ENCODE peak calls at places on chromosomes 5 and 9, in eight cellular contexts. One of them, this sample, is unnamed. For H3K4me1, the result is how much of the 10 kb centered on the place peaks cover.

GRCh38 chr9:103700558-103700957 is 393.6 kb upstream of the SMC2 start:
- DNase-seq in ovary: no peak
- DNase-seq in esophagus squamous epithelium: no peak
- DNase-seq in lower lobe of right lung: no peak
- DNase-seq in IMR-90: no peak
- DNase-seq in right cardiac atrium: no peak
- DNase-seq in sigmoid colon: no peak
- DNase-seq in right atrium auricular region: no peak
- DNase-seq in this sample: no peak

GRCh38 chr5:37552770-37553719 is 173.9 kb downstream of the WDR70 start:
- DNase-seq in ovary: no peak
- DNase-seq in esophagus squamous epithelium: no peak
- DNase-seq in lower lobe of right lung: no peak
- DNase-seq in IMR-90: peak
- DNase-seq in right cardiac atrium: no peak
- DNase-seq in sigmoid colon: no peak
- DNase-seq in right atrium auricular region: no peak
- DNase-seq in this sample: no peak

GRCh38 chr9:95283678-95284077 is 33.8 kb downstream of the FANCC start:
- DNase-seq in ovary: no peak
- DNase-seq in esophagus squamous epithelium: no peak
- DNase-seq in lower lobe of right lung: no peak
- DNase-seq in IMR-90: no peak
- DNase-seq in right cardiac atrium: no peak
- DNase-seq in sigmoid colon: no peak
- DNase-seq in right atrium auricular region: no peak
- DNase-seq in this sample: no peak

GRCh38 chr9:72042928-72043327 is 17.5 kb downstream of the C9orf57 start:
- DNase-seq in ovary: no peak
- DNase-seq in esophagus squamous epithelium: no peak
- DNase-seq in lower lobe of right lung: no peak
- DNase-seq in IMR-90: no peak
- DNase-seq in right cardiac atrium: no peak
- DNase-seq in sigmoid colon: no peak
- DNase-seq in right atrium auricular region: no peak
- DNase-seq in this sample: no peak

GRCh38 chr5:41695920-41696582 is 174.2 kb downstream of the OXCT1 start:
- DNase-seq in ovary: no peak
- DNase-seq in esophagus squamous epithelium: no peak
- DNase-seq in lower lobe of right lung: no peak
- DNase-seq in IMR-90: no peak
- DNase-seq in right cardiac atrium: no peak
- DNase-seq in sigmoid colon: no peak
- DNase-seq in right atrium auricular region: no peak
- DNase-seq in this sample: no peak

GRCh38 chr9:103245369-103245768 is 250.2 kb downstream of the CYLC2 start:
- DNase-seq in ovary: no peak
- DNase-seq in esophagus squamous epithelium: no peak
- DNase-seq in lower lobe of right lung: no peak
- DNase-seq in IMR-90: no peak
- DNase-seq in right cardiac atrium: no peak
- DNase-seq in sigmoid colon: no peak
- DNase-seq in right atrium auricular region: no peak
- DNase-seq in this sample: no peak

GRCh38 chr9:4548796-4549725 is 58.8 kb downstream of the SLC1A1 start:
- DNase-seq in ovary: no peak
- DNase-seq in esophagus squamous epithelium: no peak
- DNase-seq in lower lobe of right lung: peak
- DNase-seq in IMR-90: no peak
- DNase-seq in right cardiac atrium: peak
- DNase-seq in sigmoid colon: no peak
- DNase-seq in right atrium auricular region: no peak
- DNase-seq in this sample: no peak

GRCh38 chr9:5897851-5898250 is 7.2 kb downstream of the MLANA start:
- DNase-seq in ovary: no peak
- DNase-seq in esophagus squamous epithelium: no peak
- DNase-seq in lower lobe of right lung: no peak
- DNase-seq in IMR-90: no peak
- DNase-seq in right cardiac atrium: no peak
- DNase-seq in sigmoid colon: no peak
- DNase-seq in right atrium auricular region: no peak
- DNase-seq in this sample: no peak

GRCh38 chr5:127844631-127845030 is 141.4 kb downstream of the CCDC192 start:
- DNase-seq in ovary: no peak
- DNase-seq in esophagus squamous epithelium: no peak
- DNase-seq in lower lobe of right lung: no peak
- DNase-seq in IMR-90: no peak
- DNase-seq in right cardiac atrium: peak
- DNase-seq in sigmoid colon: peak
- DNase-seq in right atrium auricular region: no peak
- DNase-seq in this sample: no peak

GRCh38 chr5:180303226-180304015 is 11.5 kb upstream of the MAPK9 start:
- DNase-seq in ovary: no peak
- DNase-seq in esophagus squamous epithelium: no peak
- DNase-seq in lower lobe of right lung: no peak
- DNase-seq in IMR-90: no peak
- DNase-seq in right cardiac atrium: no peak
- DNase-seq in sigmoid colon: no peak
- DNase-seq in right atrium auricular region: no peak
- DNase-seq in this sample: no peak

GRCh38 chr5:88660326-88660946 is 222.5 kb downstream of the MEF2C start:
- DNase-seq in ovary: no peak
- DNase-seq in esophagus squamous epithelium: no peak
- DNase-seq in lower lobe of right lung: no peak
- DNase-seq in IMR-90: peak
- DNase-seq in right cardiac atrium: no peak
- DNase-seq in sigmoid colon: no peak
- DNase-seq in right atrium auricular region: no peak
- DNase-seq in this sample: no peak

GRCh38 chr5:175867587-175868347 is 3.6 kb upstream of the CPLX2 start:
- DNase-seq in ovary: no peak
- DNase-seq in esophagus squamous epithelium: no peak
- DNase-seq in lower lobe of right lung: no peak
- DNase-seq in IMR-90: no peak
- DNase-seq in right cardiac atrium: no peak
- DNase-seq in sigmoid colon: no peak
- DNase-seq in right atrium auricular region: no peak
- DNase-seq in this sample: no peak

GRCh38 chr9:6096821-6097220 is 81.4 kb upstream of the RANBP6 start:
- DNase-seq in ovary: no peak
- DNase-seq in esophagus squamous epithelium: no peak
- DNase-seq in lower lobe of right lung: no peak
- DNase-seq in IMR-90: peak
- DNase-seq in right cardiac atrium: no peak
- DNase-seq in sigmoid colon: no peak
- DNase-seq in right atrium auricular region: no peak
- DNase-seq in this sample: peak

DNA sequence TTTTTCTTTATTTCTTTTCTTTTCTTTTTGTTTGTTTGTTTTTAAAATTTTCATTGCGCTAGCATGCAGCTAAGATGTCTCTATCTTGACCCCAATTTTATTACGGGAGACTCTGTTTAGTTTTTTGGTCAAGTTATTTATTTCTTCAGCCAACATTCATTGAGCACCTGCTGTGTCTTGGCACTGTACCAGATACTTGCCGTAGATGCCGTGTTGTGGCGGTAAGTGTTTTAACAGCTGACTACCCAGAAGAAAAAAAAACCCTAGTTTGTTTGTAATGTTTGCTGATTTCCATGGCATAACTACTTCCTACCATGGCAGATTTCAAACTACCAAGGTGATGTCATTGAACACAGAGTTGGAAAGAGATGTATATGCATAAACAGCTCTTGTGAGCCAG is 65.0 kb downstream of the UGCG start:
- DNase-seq in ovary: no peak
- DNase-seq in esophagus squamous epithelium: no peak
- DNase-seq in lower lobe of right lung: no peak
- DNase-seq in IMR-90: peak
- DNase-seq in right cardiac atrium: no peak
- DNase-seq in sigmoid colon: no peak
- DNase-seq in right atrium auricular region: no peak
- DNase-seq in this sample: no peak
- H3K4me1 ChIP-seq in ovary: under half
- H3K4me1 ChIP-seq in esophagus squamous epithelium: under half
- H3K4me1 ChIP-seq in lower lobe of right lung: under half
- H3K4me1 ChIP-seq in IMR-90: under half
- H3K4me1 ChIP-seq in right cardiac atrium: under half
- H3K4me1 ChIP-seq in sigmoid colon: under half
- H3K4me1 ChIP-seq in right atrium auricular region: under half
- H3K4me1 ChIP-seq in this sample: under half

DNA sequence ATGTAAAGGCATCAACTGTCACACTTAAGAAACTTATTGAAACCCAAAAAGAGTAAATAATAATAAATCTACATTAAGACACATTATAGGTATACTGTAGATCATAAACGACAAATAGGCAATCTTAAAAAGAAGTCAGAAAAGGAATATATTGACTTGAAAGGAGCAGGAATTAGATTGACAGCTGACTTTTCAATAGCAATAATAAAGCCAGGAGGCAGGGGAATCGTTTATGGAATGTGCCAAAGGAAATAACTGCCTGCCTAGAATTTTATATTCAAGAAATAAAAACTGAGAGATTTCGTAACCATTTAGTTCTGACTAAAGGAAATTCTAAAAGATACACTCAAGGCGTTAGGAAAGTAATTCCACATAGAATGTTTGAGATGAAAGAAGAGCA is 21.7 kb upstream of the ACSL6 start:
- DNase-seq in ovary: no peak
- DNase-seq in esophagus squamous epithelium: no peak
- DNase-seq in lower lobe of right lung: no peak
- DNase-seq in IMR-90: no peak
- DNase-seq in right cardiac atrium: no peak
- DNase-seq in sigmoid colon: no peak
- DNase-seq in right atrium auricular region: no peak
- DNase-seq in this sample: no peak
- H3K4me1 ChIP-seq in ovary: under half
- H3K4me1 ChIP-seq in esophagus squamous epithelium: under half
- H3K4me1 ChIP-seq in lower lobe of right lung: under half
- H3K4me1 ChIP-seq in IMR-90: under half
- H3K4me1 ChIP-seq in right cardiac atrium: under half
- H3K4me1 ChIP-seq in sigmoid colon: under half
- H3K4me1 ChIP-seq in right atrium auricular region: under half
- H3K4me1 ChIP-seq in this sample: under half

GRCh38 chr5:149777382-149777781 is 47.3 kb downstream of the PPARGC1B start:
- DNase-seq in ovary: peak
- DNase-seq in esophagus squamous epithelium: no peak
- DNase-seq in lower lobe of right lung: no peak
- DNase-seq in IMR-90: no peak
- DNase-seq in right cardiac atrium: peak
- DNase-seq in sigmoid colon: peak
- DNase-seq in right atrium auricular region: no peak
- DNase-seq in this sample: no peak

GRCh38 chr5:149779071-149779470 is 49.0 kb downstream of the PPARGC1B start:
- DNase-seq in ovary: no peak
- DNase-seq in esophagus squamous epithelium: no peak
- DNase-seq in lower lobe of right lung: no peak
- DNase-seq in IMR-90: no peak
- DNase-seq in right cardiac atrium: peak
- DNase-seq in sigmoid colon: no peak
- DNase-seq in right atrium auricular region: no peak
- DNase-seq in this sample: no peak

GRCh38 chr5:149775785-149776184 is 45.7 kb downstream of the PPARGC1B start:
- DNase-seq in ovary: no peak
- DNase-seq in esophagus squamous epithelium: no peak
- DNase-seq in lower lobe of right lung: no peak
- DNase-seq in IMR-90: no peak
- DNase-seq in right cardiac atrium: no peak
- DNase-seq in sigmoid colon: no peak
- DNase-seq in right atrium auricular region: no peak
- DNase-seq in this sample: no peak

GRCh38 chr5:149773245-149774095 is 43.4 kb downstream of the PPARGC1B start:
- DNase-seq in ovary: no peak
- DNase-seq in esophagus squamous epithelium: no peak
- DNase-seq in lower lobe of right lung: no peak
- DNase-seq in IMR-90: no peak
- DNase-seq in right cardiac atrium: peak
- DNase-seq in sigmoid colon: no peak
- DNase-seq in right atrium auricular region: no peak
- DNase-seq in this sample: no peak

DNA sequence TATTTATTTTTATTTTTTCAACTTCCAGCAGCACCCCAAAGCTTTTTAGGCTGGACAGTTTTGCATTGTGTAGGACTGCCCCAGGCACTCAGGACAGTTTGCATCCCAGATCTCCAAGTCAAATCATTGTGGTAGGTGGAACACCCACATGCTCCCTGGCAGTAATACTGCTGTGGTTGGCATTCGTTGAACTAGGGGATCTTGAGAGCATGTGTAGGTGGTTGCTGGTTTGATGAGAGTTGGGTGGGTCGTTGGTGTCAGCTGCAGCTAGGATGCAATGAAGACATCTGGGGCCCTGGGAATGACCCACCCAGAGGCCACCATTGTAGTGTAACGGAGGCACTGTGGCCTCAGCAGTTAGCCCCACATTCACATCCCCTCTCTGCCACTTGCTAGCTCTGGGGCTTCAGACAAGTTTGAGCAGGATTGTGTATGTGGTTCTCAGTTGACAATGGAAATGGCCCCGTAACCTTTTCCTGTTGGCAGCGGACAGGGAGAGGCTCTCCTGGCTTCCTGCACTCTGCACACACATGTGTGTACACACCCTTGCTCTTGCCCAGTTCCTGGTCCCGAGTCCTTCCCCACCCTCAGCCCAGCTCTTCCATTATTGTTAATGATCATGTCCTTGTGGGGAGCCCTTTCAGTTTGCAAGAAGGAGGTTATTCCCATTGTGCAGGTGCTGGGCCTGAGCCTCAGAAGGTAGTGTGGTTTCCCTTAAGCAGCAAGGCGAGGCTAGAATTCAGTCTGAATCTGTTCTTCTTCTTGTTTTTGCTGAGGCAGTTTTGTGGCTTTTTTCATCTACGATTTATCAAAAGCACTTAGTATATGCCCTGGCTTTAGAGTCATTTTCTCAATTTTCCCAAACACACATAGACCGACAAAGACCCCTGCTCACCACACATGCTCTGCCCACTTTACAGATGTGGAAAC is 46.5 kb downstream of the PPARGC1B start:
- DNase-seq in ovary: no peak
- DNase-seq in esophagus squamous epithelium: no peak
- DNase-seq in lower lobe of right lung: no peak
- DNase-seq in IMR-90: no peak
- DNase-seq in right cardiac atrium: no peak
- DNase-seq in sigmoid colon: no peak
- DNase-seq in right atrium auricular region: no peak
- DNase-seq in this sample: no peak
- H3K4me1 ChIP-seq in ovary: under half
- H3K4me1 ChIP-seq in esophagus squamous epithelium: half or more
- H3K4me1 ChIP-seq in lower lobe of right lung: under half
- H3K4me1 ChIP-seq in IMR-90: under half
- H3K4me1 ChIP-seq in right cardiac atrium: under half
- H3K4me1 ChIP-seq in sigmoid colon: half or more
- H3K4me1 ChIP-seq in right atrium auricular region: half or more
- H3K4me1 ChIP-seq in this sample: under half

DNA sequence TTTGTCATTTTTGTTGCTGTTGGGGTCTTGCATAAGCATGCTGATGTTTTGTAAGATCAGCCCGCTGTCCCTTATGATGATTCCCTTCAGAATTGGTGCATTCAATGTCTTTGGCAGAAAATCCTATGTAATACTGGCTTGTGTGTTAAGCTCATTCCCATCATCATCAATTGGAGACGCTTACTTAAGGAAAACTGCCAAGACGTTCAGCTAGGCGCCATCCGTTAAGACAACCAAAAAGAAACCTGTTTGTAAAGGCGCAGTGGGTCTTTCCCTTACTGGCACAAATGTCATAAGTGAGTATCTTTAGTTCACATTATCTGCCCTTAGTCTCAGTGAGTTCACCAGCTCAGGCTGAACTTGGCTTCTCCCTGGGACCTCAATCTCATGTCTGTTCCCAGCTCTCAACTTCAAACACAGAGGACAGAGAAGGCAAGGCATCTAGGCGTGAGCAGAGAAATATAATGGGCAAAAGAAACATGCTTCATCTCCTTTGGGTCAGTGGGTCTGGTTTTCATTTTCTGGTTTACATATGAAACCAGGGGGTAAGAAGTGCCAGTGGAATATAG is 97.9 kb downstream of the EFNA5 start:
- DNase-seq in ovary: no peak
- DNase-seq in esophagus squamous epithelium: no peak
- DNase-seq in lower lobe of right lung: no peak
- DNase-seq in IMR-90: no peak
- DNase-seq in right cardiac atrium: no peak
- DNase-seq in sigmoid colon: no peak
- DNase-seq in right atrium auricular region: no peak
- DNase-seq in this sample: no peak
- H3K4me1 ChIP-seq in ovary: under half
- H3K4me1 ChIP-seq in esophagus squamous epithelium: half or more
- H3K4me1 ChIP-seq in lower lobe of right lung: under half
- H3K4me1 ChIP-seq in IMR-90: under half
- H3K4me1 ChIP-seq in right cardiac atrium: under half
- H3K4me1 ChIP-seq in sigmoid colon: under half
- H3K4me1 ChIP-seq in right atrium auricular region: under half
- H3K4me1 ChIP-seq in this sample: half or more

This sample was measured in RWPE2.